ENCODE peak calls at places on chromosomes 7 and 10, in eight cellular contexts. One of them, this sample, is unnamed.

GRCh38 chr7:51477819-51478218 is 161.2 kb upstream of the COBL start:
- DNase-seq in kidney epithelial cell: no peak
- DNase-seq in amniotic epithelial cell: no peak
- DNase-seq in A172: no peak
- DNase-seq in astrocyte of the spinal cord: no peak
- DNase-seq in kidney tubule cell: no peak
- DNase-seq in DND-41: no peak
- DNase-seq in activated T-cell treated with anti-CD3 and anti-CD28 coated beads, Interleukin-2, amount 50 U/mL, for 24 hours: no peak
- DNase-seq in this sample: no peak

GRCh38 chr7:70530191-70530590 is 601.8 kb upstream of the GALNT17 start:
- DNase-seq in astrocyte of the spinal cord: no peak
- DNase-seq in amniotic epithelial cell: no peak
- DNase-seq in A172: no peak
- DNase-seq in kidney tubule cell: no peak
- DNase-seq in activated T-cell treated with anti-CD3 and anti-CD28 coated beads, Interleukin-2, amount 50 U/mL, for 24 hours: no peak
- DNase-seq in kidney epithelial cell: no peak
- DNase-seq in DND-41: no peak
- DNase-seq in this sample: no peak

GRCh38 chr7:22445140-22445722 is 54.8 kb downstream of the STEAP1B start:
- DNase-seq in astrocyte of the spinal cord: peak; percentile 31
- DNase-seq in kidney epithelial cell: no peak
- DNase-seq in kidney tubule cell: peak; percentile 57
- DNase-seq in A172: peak; percentile 89
- DNase-seq in activated T-cell treated with anti-CD3 and anti-CD28 coated beads, Interleukin-2, amount 50 U/mL, for 24 hours: no peak
- DNase-seq in DND-41: peak; percentile 96
- DNase-seq in amniotic epithelial cell: peak; percentile 2
- DNase-seq in this sample: peak; percentile 21

GRCh38 chr10:55374917-55375316 is 573.9 kb upstream of the PCDH15 start:
- DNase-seq in amniotic epithelial cell: no peak
- DNase-seq in DND-41: no peak
- DNase-seq in A172: no peak
- DNase-seq in activated T-cell treated with anti-CD3 and anti-CD28 coated beads, Interleukin-2, amount 50 U/mL, for 24 hours: no peak
- DNase-seq in astrocyte of the spinal cord: peak; percentile 41
- DNase-seq in kidney epithelial cell: no peak
- DNase-seq in kidney tubule cell: no peak
- DNase-seq in this sample: no peak

GRCh38 chr10:130300608-130301025 is 164.4 kb downstream of the GLRX3 start:
- DNase-seq in A172: no peak
- DNase-seq in activated T-cell treated with anti-CD3 and anti-CD28 coated beads, Interleukin-2, amount 50 U/mL, for 24 hours: no peak
- DNase-seq in kidney tubule cell: peak; percentile 40
- DNase-seq in astrocyte of the spinal cord: peak; percentile 3
- DNase-seq in amniotic epithelial cell: peak; percentile 22
- DNase-seq in kidney epithelial cell: no peak
- DNase-seq in DND-41: no peak
- DNase-seq in this sample: no peak

GRCh38 chr7:7177044-7177517 is 5.3 kb upstream of the C1GALT1 start:
- DNase-seq in activated T-cell treated with anti-CD3 and anti-CD28 coated beads, Interleukin-2, amount 50 U/mL, for 24 hours: no peak
- DNase-seq in DND-41: no peak
- DNase-seq in kidney tubule cell: peak; percentile 98
- DNase-seq in A172: peak; percentile 97
- DNase-seq in astrocyte of the spinal cord: peak; percentile 88
- DNase-seq in kidney epithelial cell: peak; percentile 98
- DNase-seq in amniotic epithelial cell: peak; percentile 86
- DNase-seq in this sample: peak; percentile 100

GRCh38 chr7:26374665-26375373 is 83.2 kb downstream of the SNX10 start:
- DNase-seq in astrocyte of the spinal cord: no peak
- DNase-seq in kidney epithelial cell: no peak
- DNase-seq in A172: no peak
- DNase-seq in DND-41: no peak
- DNase-seq in kidney tubule cell: no peak
- DNase-seq in amniotic epithelial cell: no peak
- DNase-seq in activated T-cell treated with anti-CD3 and anti-CD28 coated beads, Interleukin-2, amount 50 U/mL, for 24 hours: no peak
- DNase-seq in this sample: no peak

GRCh38 chr10:102919237-102919959 is 1.3 kb downstream of the CNNM2 start:
- DNase-seq in astrocyte of the spinal cord: peak; percentile 11
- DNase-seq in kidney tubule cell: peak; percentile 51
- DNase-seq in kidney epithelial cell: no peak
- DNase-seq in A172: no peak
- DNase-seq in DND-41: peak; percentile 11
- DNase-seq in activated T-cell treated with anti-CD3 and anti-CD28 coated beads, Interleukin-2, amount 50 U/mL, for 24 hours: no peak
- DNase-seq in amniotic epithelial cell: no peak
- DNase-seq in this sample: peak; percentile 15

GRCh38 chr10:80452688-80453391 is 1.3 kb upstream of the TSPAN14 start:
- DNase-seq in activated T-cell treated with anti-CD3 and anti-CD28 coated beads, Interleukin-2, amount 50 U/mL, for 24 hours: no peak
- DNase-seq in A172: no peak
- DNase-seq in amniotic epithelial cell: no peak
- DNase-seq in kidney tubule cell: peak; percentile 64
- DNase-seq in DND-41: no peak
- DNase-seq in astrocyte of the spinal cord: no peak
- DNase-seq in kidney epithelial cell: no peak
- DNase-seq in this sample: peak; percentile 72

GRCh38 chr10:59536151-59536550 is 173.5 kb downstream of the SLC16A9 start:
- DNase-seq in DND-41: no peak
- DNase-seq in activated T-cell treated with anti-CD3 and anti-CD28 coated beads, Interleukin-2, amount 50 U/mL, for 24 hours: no peak
- DNase-seq in amniotic epithelial cell: peak; percentile 3
- DNase-seq in kidney tubule cell: peak; percentile 73
- DNase-seq in A172: peak; percentile 13
- DNase-seq in kidney epithelial cell: peak; percentile 49
- DNase-seq in astrocyte of the spinal cord: peak; percentile 86
- DNase-seq in this sample: peak; percentile 72

GRCh38 chr7:15213093-15213492 is 310.5 kb upstream of the DGKB start:
- DNase-seq in activated T-cell treated with anti-CD3 and anti-CD28 coated beads, Interleukin-2, amount 50 U/mL, for 24 hours: no peak
- DNase-seq in kidney epithelial cell: no peak
- DNase-seq in amniotic epithelial cell: no peak
- DNase-seq in A172: no peak
- DNase-seq in DND-41: no peak
- DNase-seq in astrocyte of the spinal cord: no peak
- DNase-seq in kidney tubule cell: no peak
- DNase-seq in this sample: no peak

This sample was measured in renal cortical epithelial cell.